ENCODE peak calls at places on chromosome 6, in five cellular contexts. One of them, this sample, is unnamed.

GRCh38 chr6:143402721-143403336 is 47.7 kb downstream of the ADAT2 start:
- DNase-seq in stimulated activated CD4-positive, alpha-beta T cell treated with anti-CD3 and anti-CD28 coated beads, Interleukin-1b, Interleukin-23, amount 100 ng/mL, for 24 hours: no peak
- DNase-seq in RWPE2: no peak
- DNase-seq in breast epithelium: no peak
- DNase-seq in Karpas-422: no peak
- DNase-seq in this sample: no peak

GRCh38 chr6:102417368-102417767 is 1023.9 kb downstream of the GRIK2 start:
- DNase-seq in breast epithelium: no peak
- DNase-seq in stimulated activated CD4-positive, alpha-beta T cell treated with anti-CD3 and anti-CD28 coated beads, Interleukin-1b, Interleukin-23, amount 100 ng/mL, for 24 hours: no peak
- DNase-seq in RWPE2: no peak
- DNase-seq in Karpas-422: no peak
- DNase-seq in this sample: no peak

GRCh38 chr6:46453756-46454316 is 37.4 kb downstream of the RCAN2 start:
- DNase-seq in RWPE2: no peak
- DNase-seq in Karpas-422: no peak
- DNase-seq in breast epithelium: no peak
- DNase-seq in stimulated activated CD4-positive, alpha-beta T cell treated with anti-CD3 and anti-CD28 coated beads, Interleukin-1b, Interleukin-23, amount 100 ng/mL, for 24 hours: no peak
- DNase-seq in this sample: no peak

GRCh38 chr6:148869589-148869988 is 122.8 kb downstream of the UST start:
- DNase-seq in Karpas-422: no peak
- DNase-seq in breast epithelium: no peak
- DNase-seq in RWPE2: peak; percentile 82
- DNase-seq in stimulated activated CD4-positive, alpha-beta T cell treated with anti-CD3 and anti-CD28 coated beads, Interleukin-1b, Interleukin-23, amount 100 ng/mL, for 24 hours: no peak
- DNase-seq in this sample: no peak

GRCh38 chr6:143018955-143019354 is 41.7 kb upstream of the AIG1 start:
- DNase-seq in breast epithelium: no peak
- DNase-seq in Karpas-422: no peak
- DNase-seq in RWPE2: no peak
- DNase-seq in stimulated activated CD4-positive, alpha-beta T cell treated with anti-CD3 and anti-CD28 coated beads, Interleukin-1b, Interleukin-23, amount 100 ng/mL, for 24 hours: no peak
- DNase-seq in this sample: no peak

GRCh38 chr6:12386816-12387215 is 96.7 kb downstream of the EDN1 start:
- DNase-seq in Karpas-422: no peak
- DNase-seq in breast epithelium: no peak
- DNase-seq in RWPE2: no peak
- DNase-seq in stimulated activated CD4-positive, alpha-beta T cell treated with anti-CD3 and anti-CD28 coated beads, Interleukin-1b, Interleukin-23, amount 100 ng/mL, for 24 hours: no peak
- DNase-seq in this sample: no peak

GRCh38 chr6:144467153-144467762 is 182.1 kb downstream of the UTRN start:
- DNase-seq in stimulated activated CD4-positive, alpha-beta T cell treated with anti-CD3 and anti-CD28 coated beads, Interleukin-1b, Interleukin-23, amount 100 ng/mL, for 24 hours: no peak
- DNase-seq in breast epithelium: no peak
- DNase-seq in Karpas-422: no peak
- DNase-seq in RWPE2: no peak
- DNase-seq in this sample: no peak

GRCh38 chr6:32195902-32196681 is 3.6 kb upstream of the GPSM3 start:
- DNase-seq in RWPE2: peak; percentile 84
- DNase-seq in Karpas-422: peak; percentile 96
- DNase-seq in stimulated activated CD4-positive, alpha-beta T cell treated with anti-CD3 and anti-CD28 coated beads, Interleukin-1b, Interleukin-23, amount 100 ng/mL, for 24 hours: peak; percentile 62
- DNase-seq in breast epithelium: peak; percentile 91
- DNase-seq in this sample: peak; percentile 86

GRCh38 chr6:11869656-11870340 is 91.2 kb upstream of the ADTRP start:
- DNase-seq in stimulated activated CD4-positive, alpha-beta T cell treated with anti-CD3 and anti-CD28 coated beads, Interleukin-1b, Interleukin-23, amount 100 ng/mL, for 24 hours: no peak
- DNase-seq in RWPE2: no peak
- DNase-seq in breast epithelium: no peak
- DNase-seq in Karpas-422: no peak
- DNase-seq in this sample: no peak

GRCh38 chr6:138526822-138527235 is 27.5 kb upstream of the NHSL1 start:
- DNase-seq in RWPE2: no peak
- DNase-seq in Karpas-422: no peak
- DNase-seq in breast epithelium: no peak
- DNase-seq in stimulated activated CD4-positive, alpha-beta T cell treated with anti-CD3 and anti-CD28 coated beads, Interleukin-1b, Interleukin-23, amount 100 ng/mL, for 24 hours: no peak
- DNase-seq in this sample: no peak

GRCh38 chr6:10487668-10488327 is 33.4 kb upstream of the GCNT2 start:
- DNase-seq in Karpas-422: no peak
- DNase-seq in stimulated activated CD4-positive, alpha-beta T cell treated with anti-CD3 and anti-CD28 coated beads, Interleukin-1b, Interleukin-23, amount 100 ng/mL, for 24 hours: no peak
- DNase-seq in RWPE2: no peak
- DNase-seq in breast epithelium: no peak
- DNase-seq in this sample: no peak

GRCh38 chr6:157666721-157667120 is 156.3 kb upstream of the SNX9 start:
- DNase-seq in breast epithelium: no peak
- DNase-seq in Karpas-422: no peak
- DNase-seq in stimulated activated CD4-positive, alpha-beta T cell treated with anti-CD3 and anti-CD28 coated beads, Interleukin-1b, Interleukin-23, amount 100 ng/mL, for 24 hours: no peak
- DNase-seq in RWPE2: no peak
- DNase-seq in this sample: no peak

GRCh38 chr6:10141756-10142443 is 273.0 kb downstream of the TFAP2A start:
- DNase-seq in stimulated activated CD4-positive, alpha-beta T cell treated with anti-CD3 and anti-CD28 coated beads, Interleukin-1b, Interleukin-23, amount 100 ng/mL, for 24 hours: no peak
- DNase-seq in breast epithelium: no peak
- DNase-seq in Karpas-422: no peak
- DNase-seq in RWPE2: no peak
- DNase-seq in this sample: no peak

GRCh38 chr6:165641672-165642156 is 21.3 kb downstream of the PDE10A start:
- DNase-seq in breast epithelium: no peak
- DNase-seq in Karpas-422: no peak
- DNase-seq in stimulated activated CD4-positive, alpha-beta T cell treated with anti-CD3 and anti-CD28 coated beads, Interleukin-1b, Interleukin-23, amount 100 ng/mL, for 24 hours: no peak
- DNase-seq in RWPE2: no peak
- DNase-seq in this sample: no peak